ENCODE peak calls at places on chromosomes 7 and 10, in five cellular contexts. Q, M, W, A and T are unnamed samples.
A peak's percentile ranks its signal among the peaks of the same experiment; 100 is the strongest.

GRCh38 chr7:42478717-42479116 is 241.7 kb upstream of the GLI3 start:
- DNase-seq in Q (no peak), M (no peak), W (peak; percentile 34), A (no peak), T (no peak)

GRCh38 chr10:91796332-91797076 is 1.7 kb upstream of the TNKS2 start:
- DNase-seq in Q (no peak), M (peak; percentile 35), W (peak; percentile 27), A (no peak), T (no peak)

GRCh38 chr7:131057015-131057518 is 270.6 kb upstream of the MKLN1 start:
- DNase-seq in Q (no peak), M (no peak), W (no peak), A (no peak), T (no peak)

GRCh38 chr7:33108591-33108930 is 643 bp downstream of the RP9 start:
- DNase-seq in Q (peak; percentile 31), M (no peak), W (no peak), A (no peak), T (no peak)

GRCh38 chr10:24408365-24408764 is 199.4 kb downstream of the KIAA1217 start:
- DNase-seq in Q (no peak), M (no peak), W (no peak), A (no peak), T (no peak)

GRCh38 chr10:14648042-14648765 is 126.5 kb downstream of the FAM107B start:
- DNase-seq in Q (no peak), M (no peak), W (peak; percentile 80), A (no peak), T (peak; percentile 45)

GRCh38 chr7:1418505-1419309 is 40.6 kb downstream of the MICALL2 start:
- DNase-seq in Q (peak; percentile 52), M (no peak), W (no peak), A (no peak), T (no peak)

GRCh38 chr7:139875821-139876241 is 46.8 kb downstream of the TBXAS1 start:
- DNase-seq in Q (no peak), M (no peak), W (no peak), A (no peak), T (no peak)

GRCh38 chr10:98748298-98748697 is 301.6 kb upstream of the HPS1 start:
- DNase-seq in Q (no peak), M (no peak), W (no peak), A (no peak), T (no peak)

GRCh38 chr7:13911920-13912319 is 77.5 kb downstream of the ETV1 start:
- DNase-seq in Q (no peak), M (no peak), W (no peak), A (no peak), T (no peak)

GRCh38 chr7:26305048-26305868 is 13.6 kb downstream of the SNX10 start:
- DNase-seq in Q (no peak), M (no peak), W (no peak), A (no peak), T (no peak)
- TF ChIP-seq POLR2A in Q (no peak), M (no peak), W (no peak), A (no peak), T (no peak)

GRCh38 chr10:27099916-27100799 is at the start of gene ANKRD26:
- DNase-seq in Q (peak; percentile 92), M (peak; percentile 98), W (peak; percentile 97), A (peak; percentile 96), T (peak; percentile 82)
- TF ChIP-seq POLR2A in Q (peak; percentile 91), M (peak; percentile 69), W (peak; percentile 47), A (no peak), T (peak; percentile 82)

DNA sequence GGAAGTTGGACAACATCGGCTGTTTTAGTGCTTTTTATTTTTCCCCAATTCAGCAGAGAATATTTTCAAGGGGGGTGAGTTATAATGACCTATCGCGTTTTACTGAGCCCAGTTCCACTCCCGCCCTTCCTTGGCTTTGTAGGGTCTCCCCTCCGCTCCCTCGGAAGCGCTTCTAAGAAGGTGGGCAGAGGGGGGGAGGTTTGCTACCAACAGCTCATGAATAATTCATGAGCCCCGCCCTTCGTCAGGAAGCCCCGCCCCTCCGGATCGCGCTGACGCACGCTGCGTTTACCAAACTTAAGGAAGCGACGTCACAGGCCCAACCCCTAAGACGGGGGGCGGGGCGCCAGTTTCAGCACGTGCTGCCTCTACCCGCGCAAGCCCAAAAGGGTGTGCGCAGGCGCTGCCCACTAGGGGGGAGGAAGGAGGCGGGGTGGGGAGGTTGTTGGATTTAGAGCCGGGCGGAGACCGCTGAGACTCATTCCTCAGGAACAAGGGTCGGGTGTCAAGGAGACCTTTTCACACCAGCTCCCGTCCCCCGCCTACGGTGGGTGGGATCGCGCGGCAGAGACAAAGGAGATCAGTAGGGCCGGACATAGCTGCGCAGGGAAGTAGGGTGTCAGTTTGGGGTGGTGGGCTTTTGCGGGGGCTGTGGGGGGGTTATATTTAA is 529 bp upstream of the MEPCE start:
- DNase-seq in Q (peak; percentile 93), M (peak; percentile 100), W (peak; percentile 100), A (peak; percentile 100), T (peak; percentile 89)
- TF ChIP-seq POLR2A in Q (peak; percentile 93), M (peak; percentile 91), W (no peak), A (peak; percentile 43), T (peak; percentile 70)

GRCh38 chr10:70295321-70295720 is 11.5 kb upstream of the NPFFR1 start:
- DNase-seq in Q (no peak), M (no peak), W (no peak), A (no peak), T (no peak)

GRCh38 chr10:70297224-70297623 is 13.4 kb upstream of the NPFFR1 start:
- DNase-seq in Q (no peak), M (no peak), W (no peak), A (no peak), T (no peak)

GRCh38 chr10:70295946-70296345 is 12.1 kb upstream of the NPFFR1 start:
- DNase-seq in Q (no peak), M (no peak), W (no peak), A (no peak), T (no peak)

GRCh38 chr10:70293169-70293813 is 9.5 kb upstream of the NPFFR1 start:
- DNase-seq in Q (no peak), M (no peak), W (no peak), A (no peak), T (peak; percentile 35)

GRCh38 chr10:70296406-70296899 is 12.6 kb upstream of the NPFFR1 start:
- DNase-seq in Q (peak; percentile 31), M (peak; percentile 89), W (peak; percentile 90), A (peak; percentile 62), T (no peak)
- TF ChIP-seq POLR2A in Q (no peak), M (no peak), W (no peak), A (no peak), T (no peak)

GRCh38 chr10:49538381-49539319 is at the start of gene ERCC6:
- DNase-seq in Q (peak; percentile 99), M (peak; percentile 96), W (peak; percentile 97), A (peak; percentile 96), T (peak; percentile 91)
- TF ChIP-seq POLR2A in Q (peak; percentile 76), M (peak; percentile 43), W (no peak), A (peak; percentile 46), T (peak; percentile 70)

GRCh38 chr7:27129729-27130539 is 623 bp downstream of the HOXA4 start:
- DNase-seq in Q (no peak), M (peak; percentile 67), W (no peak), A (no peak), T (no peak)
- TF ChIP-seq POLR2A in Q (no peak), M (no peak), W (no peak), A (no peak), T (no peak)

DNA sequence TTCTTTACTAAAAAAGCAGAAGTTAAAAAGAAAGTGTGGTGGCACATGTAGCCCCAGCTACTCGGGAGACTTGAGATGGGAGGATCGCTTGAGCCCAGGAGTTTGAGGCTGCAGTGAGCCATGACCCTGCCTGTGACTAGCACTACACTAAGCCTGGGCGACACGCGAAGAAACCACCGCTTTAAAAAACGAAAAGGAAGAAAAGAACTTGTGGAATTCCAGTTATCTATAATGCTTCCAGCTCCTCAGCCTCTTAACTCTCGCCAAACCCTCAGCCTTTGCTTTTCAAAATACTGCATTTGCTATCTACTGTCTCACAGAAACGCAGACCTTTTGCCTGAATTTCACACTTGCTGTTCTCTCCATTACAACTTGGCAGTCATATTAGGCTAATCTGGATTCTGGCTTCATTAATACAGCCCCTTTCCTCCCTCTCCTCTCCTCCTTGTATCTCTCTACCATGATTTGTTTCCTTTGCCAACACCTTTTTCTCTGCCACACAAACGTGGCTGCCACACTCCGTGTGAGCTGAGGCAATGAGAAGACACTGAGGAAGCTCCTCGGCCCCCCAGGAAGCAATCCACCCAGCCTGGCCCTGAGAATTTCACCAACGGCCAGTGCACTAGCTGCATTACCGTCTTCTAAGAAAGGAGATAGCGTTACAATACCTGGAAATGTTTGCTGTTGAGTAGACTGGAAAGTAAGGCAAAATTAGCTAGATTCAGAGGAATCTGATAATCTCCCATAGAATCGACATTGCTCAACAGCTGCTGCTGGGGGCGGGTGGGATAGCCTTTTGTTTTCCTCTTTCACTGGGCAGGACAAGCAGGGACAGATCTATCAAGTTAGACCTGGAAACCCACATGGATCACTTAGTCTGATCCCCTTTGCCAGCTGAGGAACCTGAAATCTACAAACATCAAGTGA is 37.2 kb downstream of the CALML5 start:
- DNase-seq in Q (no peak), M (no peak), W (no peak), A (no peak), T (no peak)
- TF ChIP-seq POLR2A in Q (no peak), M (no peak), W (no peak), A (no peak), T (no peak)